ENCODE peak calls at places on chromosomes 4 and X, in four cellular contexts. R, B, N and X are unnamed samples.

GRCh38 chr4:145703850-145704528 is 24.0 kb downstream of the C4orf51 start:
- DNase-seq in R (no peak), B (no peak), N (no peak), X (no peak)

GRCh38 chr4:628821-629635 is 3.7 kb downstream of the PDE6B start:
- DNase-seq in R (no peak), B (no peak), N (no peak), X (no peak)

GRCh38 chr4:17511950-17512795 is at the start of gene QDPR:
- DNase-seq in R (peak; percentile 52), B (peak; percentile 69), N (peak; percentile 93), X (peak; percentile 63)

GRCh38 chrX:1322393-1322792 is 14.2 kb upstream of the IL3RA start:
- DNase-seq in R (no peak), B (no peak), N (no peak), X (no peak)

GRCh38 chr4:129532573-129532972 is 436.6 kb downstream of the C4orf33 start:
- DNase-seq in R (no peak), B (no peak), N (no peak), X (no peak)

GRCh38 chr4:124555959-124556358 is 156.6 kb downstream of the ANKRD50 start:
- DNase-seq in R (no peak), B (no peak), N (no peak), X (no peak)

GRCh38 chr4:26074672-26075071 is 160.7 kb downstream of the SMIM20 start:
- DNase-seq in R (no peak), B (no peak), N (no peak), X (no peak)

GRCh38 chr4:96352051-96352517 is 512.2 kb downstream of the PDHA2 start:
- DNase-seq in R (peak; percentile 64), B (peak; percentile 32), N (no peak), X (peak; percentile 63)

GRCh38 chr4:142404191-142404611 is 441.9 kb downstream of the INPP4B start:
- DNase-seq in R (peak; percentile 77), B (peak; percentile 88), N (peak; percentile 80), X (peak; percentile 56)

GRCh38 chrX:153688900-153689590 is 1.3 kb downstream of the SLC6A8 start:
- DNase-seq in R (no peak), B (peak; percentile 27), N (peak; percentile 72), X (peak; percentile 21)

GRCh38 chr4:2040391-2041233 is 18.5 kb upstream of the NAT8L start:
- DNase-seq in R (no peak), B (no peak), N (no peak), X (no peak)

GRCh38 chrX:119468930-119469635 is 839 bp downstream of the SLC25A5 start:
- DNase-seq in R (peak; percentile 82), B (peak; percentile 81), N (peak; percentile 92), X (peak; percentile 81)

GRCh38 chr4:153771058-153771457 is 11.2 kb upstream of the RNF175 start:
- DNase-seq in R (peak; percentile 55), B (no peak), N (peak; percentile 57), X (peak; percentile 21)

GRCh38 chr4:70637239-70637920 is 8.8 kb downstream of the ENAM start:
- DNase-seq in R (peak; percentile 8), B (no peak), N (peak; percentile 6), X (no peak)
- H3K4me3 ChIP-seq in R (no peak overlapping the region), B (no peak overlapping the region), N (no peak overlapping the region), X (no peak overlapping the region)

DNA sequence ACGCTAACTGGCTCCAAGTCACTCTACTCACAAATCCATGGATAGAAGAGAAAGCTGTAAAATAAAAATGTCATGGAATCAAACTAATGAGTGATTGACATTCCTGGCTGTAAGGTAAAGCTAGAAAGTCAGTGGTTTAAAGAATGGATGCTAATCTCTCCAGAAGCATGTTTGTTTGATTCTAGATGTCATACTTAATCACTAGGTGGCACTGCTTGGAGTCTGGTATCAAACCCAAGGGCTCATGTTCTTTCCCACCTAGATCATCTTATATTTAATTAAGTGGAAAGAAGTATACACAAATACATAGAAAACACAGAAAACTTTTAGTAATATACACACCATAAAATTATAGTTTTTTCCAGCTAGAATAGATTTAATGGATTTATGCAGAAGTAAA is 2666.6 kb downstream of the PCDH7 start:
- DNase-seq in R (peak; percentile 5), B (no peak), N (no peak), X (peak; percentile 35)
- TF ChIP-seq CTCF in R (peak; percentile 15), B (no peak), N (no peak), X (peak; percentile 48)

GRCh38 chr4:185774076-185774731 is 37.8 kb downstream of the SORBS2 start:
- DNase-seq in R (no peak), B (peak; percentile 43), N (peak; percentile 23), X (no peak)
- H3K4me3 ChIP-seq in R (peak overlapping the region; percentile 44), B (peak overlapping the region; percentile 36), N (no peak overlapping the region), X (peak overlapping the region; percentile 36)

DNA sequence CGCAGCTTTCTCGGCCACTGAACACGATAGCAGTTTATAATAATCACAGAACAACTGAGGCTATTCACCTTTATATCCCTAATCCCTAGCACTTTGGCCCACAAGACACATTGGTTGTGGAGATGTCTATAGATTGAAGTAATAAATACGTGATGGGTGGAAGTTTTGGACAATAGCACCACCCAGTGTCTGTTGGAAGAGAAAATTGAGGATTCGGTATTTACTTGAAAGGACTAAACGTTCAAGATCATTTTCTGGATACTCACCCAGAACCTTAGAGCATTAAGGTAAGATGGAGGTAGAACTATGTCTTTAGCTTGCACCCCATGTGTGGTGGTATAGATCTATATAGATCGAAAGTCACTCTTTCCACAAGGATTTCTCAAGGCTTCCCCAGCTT is 792 bp upstream of the TMSB15A start:
- DNase-seq in R (peak; percentile 32), B (peak; percentile 22), N (peak; percentile 50), X (peak; percentile 7)
- TF ChIP-seq CTCF in R (peak; percentile 21), B (no peak), N (no peak), X (peak; percentile 16)

DNA sequence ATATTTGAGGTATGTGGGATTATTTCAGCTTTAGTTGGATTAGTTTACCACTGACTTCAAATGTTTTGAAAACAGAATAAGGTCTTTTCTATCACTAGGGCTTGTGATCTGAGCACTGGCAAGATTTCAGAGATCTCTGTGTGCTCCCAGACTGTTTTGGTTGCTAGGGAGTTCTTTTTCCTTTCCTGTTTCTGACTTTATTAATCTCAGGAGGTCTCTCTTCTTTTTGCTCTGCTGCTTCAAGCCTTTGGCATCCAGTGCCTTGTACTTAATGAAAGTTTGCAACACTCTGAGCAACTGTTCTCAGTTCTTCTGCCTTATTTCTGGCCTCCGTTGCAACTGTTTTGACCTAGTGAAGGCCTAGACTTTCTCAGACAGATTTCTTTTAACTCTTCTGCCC is 32.1 kb upstream of the PAQR3 start:
- DNase-seq in R (peak; percentile 53), B (peak; percentile 32), N (no peak), X (peak; percentile 33)
- H3K4me3 ChIP-seq in R (no peak overlapping the region), B (no peak overlapping the region), N (no peak overlapping the region), X (no peak overlapping the region)

DNA sequence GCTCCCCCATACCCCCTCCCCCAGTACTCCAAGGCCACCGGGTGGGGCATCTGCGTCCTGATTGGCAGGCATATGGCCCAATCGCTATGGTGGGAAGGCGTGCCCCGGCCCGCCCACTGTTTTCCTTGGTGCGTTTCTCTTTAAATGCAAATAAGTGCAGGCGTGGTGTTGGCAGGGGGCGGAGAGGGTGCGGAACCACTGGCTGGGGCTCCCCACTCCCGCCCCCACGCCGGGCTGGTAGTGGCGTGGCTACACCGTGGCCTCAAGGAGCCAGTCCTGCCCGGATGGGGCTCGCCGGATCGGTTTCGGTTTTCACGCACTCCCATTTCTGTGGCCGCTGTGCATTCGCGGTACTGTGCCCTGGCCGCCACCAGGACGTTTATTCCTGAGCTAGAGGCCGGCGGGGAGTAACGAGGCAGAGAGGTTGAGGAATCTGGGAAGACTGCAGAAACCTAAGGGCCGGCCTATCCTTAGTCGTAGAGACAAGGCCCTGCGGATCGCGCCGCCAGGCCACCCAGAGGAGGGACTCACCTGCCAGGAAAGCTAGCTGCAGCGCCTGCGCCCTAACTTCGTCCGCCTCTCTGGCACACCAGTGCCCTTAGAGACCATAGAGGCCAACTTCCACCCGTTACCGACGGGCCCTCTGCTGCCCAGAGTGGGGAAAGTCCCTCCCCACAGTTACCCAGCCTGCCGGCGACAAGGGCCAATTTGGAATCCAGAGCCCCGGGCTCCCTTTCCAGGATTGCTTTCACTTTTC is 405 bp upstream of the AMER1 start:
- DNase-seq in R (peak; percentile 93), B (peak; percentile 92), N (peak; percentile 94), X (peak; percentile 91)
- TF ChIP-seq CTCF in R (peak; percentile 2), B (peak; percentile 12), N (no peak), X (no peak)

DNA sequence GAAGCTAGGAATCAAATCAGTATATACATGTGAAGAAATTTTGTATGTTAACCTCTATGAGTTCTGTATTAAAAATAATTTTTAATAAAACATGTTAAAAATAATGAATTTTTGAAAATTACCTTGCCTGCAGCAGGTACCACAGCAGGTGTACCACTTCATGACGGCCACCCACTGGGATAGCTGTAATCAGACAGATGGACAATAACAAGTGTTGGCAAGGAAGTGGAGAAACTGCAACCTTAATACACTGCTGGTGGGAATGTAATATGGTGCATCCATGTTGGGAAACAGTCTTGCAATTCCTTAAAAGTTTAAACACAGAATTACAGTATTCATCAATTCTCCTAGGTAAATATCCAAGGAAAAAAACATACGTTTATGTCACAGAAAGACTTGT is 209.5 kb downstream of the RELL1 start:
- DNase-seq in R (no peak), B (no peak), N (no peak), X (no peak)
- H3K4me3 ChIP-seq in R (no peak overlapping the region), B (no peak overlapping the region), N (no peak overlapping the region), X (no peak overlapping the region)

DNA sequence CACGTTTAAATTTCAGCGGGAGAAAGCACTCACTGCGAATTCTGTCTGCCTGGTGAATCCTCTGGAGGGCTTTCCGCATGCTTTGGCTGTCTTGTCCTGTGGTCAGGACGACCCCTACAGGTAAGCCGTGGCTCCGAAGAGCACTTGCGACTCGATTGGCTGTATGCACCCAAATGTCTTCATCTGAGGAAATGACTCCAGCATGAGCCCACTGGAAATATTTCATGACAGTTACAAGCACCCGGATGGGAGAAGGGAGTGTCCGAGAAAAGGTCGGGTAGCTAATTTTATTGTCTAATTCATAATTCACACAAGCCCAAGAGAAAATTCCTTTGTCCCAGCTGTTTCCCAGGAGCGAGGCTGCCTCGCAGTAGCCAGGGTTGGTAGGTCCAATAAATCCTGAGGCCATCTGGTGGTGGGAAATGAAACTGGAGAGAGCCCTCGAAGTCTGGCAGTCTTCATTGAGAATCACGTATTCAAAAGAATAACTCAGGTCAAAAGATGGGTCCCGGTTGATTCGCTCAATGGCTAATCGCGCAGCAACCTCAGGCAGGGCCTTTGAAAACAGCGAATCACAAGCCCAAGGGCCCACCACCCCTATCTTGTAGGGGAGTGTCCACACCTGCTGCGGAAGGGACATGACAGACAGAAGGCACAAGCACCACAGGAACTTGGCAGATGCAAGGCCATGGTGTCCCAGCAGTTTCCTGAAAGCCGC is 6.6 kb downstream of the GUCY2F start:
- DNase-seq in R (peak; percentile 61), B (peak; percentile 61), N (peak; percentile 74), X (peak; percentile 64)
- TF ChIP-seq CTCF in R (peak; percentile 66), B (peak; percentile 58), N (peak; percentile 38), X (peak; percentile 51)

GRCh38 chr4:126440297-126440696 is 1125.5 kb downstream of the FAT4 start:
- DNase-seq in R (no peak), B (no peak), N (no peak), X (no peak)
- H3K4me3 ChIP-seq in R (no peak overlapping the region), B (no peak overlapping the region), N (no peak overlapping the region), X (no peak overlapping the region)